ENCODE peak calls at places on chromosome X, in eight cellular contexts. E is occipital lobe; K is CD4-positive, CD25-positive, alpha-beta regulatory T cell; Q is T-helper 2 cell; L is GM04503; S is epithelial cell of proximal tubule; X is A673; D is GM13977. O is an unnamed sample.

GRCh38 chrX:35251229-35251628 is 308.6 kb downstream of the FAM47B start:
- DNase-seq in E (no peak), D (no peak), K (no peak), Q (no peak), X (no peak), L (no peak), S (no peak), O (no peak)

GRCh38 chrX:69289046-69289838 is 124.0 kb upstream of the PJA1 start:
- DNase-seq in K (no peak), X (peak), E (no peak), S (no peak), Q (no peak), D (no peak), L (no peak), O (no peak)

GRCh38 chrX:23773601-23774175 is 9.3 kb upstream of the SAT1 start:
- DNase-seq in X (peak), K (peak), D (peak), Q (no peak), S (no peak), E (no peak), L (no peak), O (no peak)

GRCh38 chrX:76893930-76894329 is 466.4 kb downstream of the MAGEE1 start:
- DNase-seq in L (no peak), X (no peak), Q (no peak), S (no peak), K (no peak), D (no peak), E (no peak), O (no peak)

GRCh38 chrX:150486011-150486410 is 82.4 kb upstream of the MTM1 start:
- DNase-seq in D (no peak), X (peak), S (no peak), L (no peak), K (no peak), Q (no peak), E (peak), O (peak)

GRCh38 chrX:146863566-146863965 is 49.0 kb upstream of the CXorf51A start:
- DNase-seq in K (no peak), E (no peak), L (no peak), D (no peak), S (no peak), X (no peak), Q (no peak), O (peak)

GRCh38 chrX:640641-641040 is 10.1 kb downstream of the SHOX start:
- DNase-seq in S (no peak), E (no peak), X (no peak), D (no peak), Q (no peak), L (no peak), K (no peak), O (no peak)

GRCh38 chrX:109830704-109831206 is 97.7 kb upstream of the ACSL4 start:
- DNase-seq in X (no peak), L (peak), K (no peak), D (no peak), E (no peak), Q (no peak), S (peak), O (peak)

GRCh38 chrX:56281789-56282188 is 49.6 kb downstream of the KLF8 start:
- DNase-seq in X (peak), S (no peak), D (no peak), Q (no peak), K (no peak), L (no peak), E (no peak), O (peak)

GRCh38 chrX:18026171-18026570 is 165.1 kb upstream of the RAI2 start:
- DNase-seq in X (no peak), K (no peak), S (no peak), E (no peak), D (no peak), Q (no peak), L (no peak), O (no peak)

O was measured in IMR-90.